ENCODE peak calls at places on chromosomes 13 and 19, in seven cellular contexts. C, H, Q, W, D, O and U are unnamed samples.

GRCh38 chr19:58511353-58512208 is at the start of gene SLC27A5:
- DNase-seq in C (no peak), H (no peak), Q (no peak), W (peak; percentile 61), D (no peak), O (no peak), U (no peak)

GRCh38 chr19:28960986-28961705 is 251.8 kb downstream of the UQCRFS1 start:
- DNase-seq in C (peak; percentile 51), H (no peak), Q (no peak), W (no peak), D (no peak), O (no peak), U (peak; percentile 40)

GRCh38 chr19:45780448-45781281 is 1.6 kb downstream of the DMPK start:
- DNase-seq in C (no peak), H (no peak), Q (peak; percentile 49), W (no peak), D (no peak), O (no peak), U (no peak)

GRCh38 chr13:63184693-63185092 is 1769.0 kb upstream of the PCDH20 start:
- DNase-seq in C (peak; percentile 24), H (peak; percentile 21), Q (no peak), W (no peak), D (no peak), O (no peak), U (peak; percentile 14)

GRCh38 chr19:2428756-2429711 is 1.6 kb upstream of the TIMM13 start:
- DNase-seq in C (no peak), H (no peak), Q (no peak), W (no peak), D (no peak), O (no peak), U (no peak)

GRCh38 chr19:50184196-50184595 is 19.2 kb upstream of the MYH14 start:
- DNase-seq in C (no peak), H (no peak), Q (no peak), W (no peak), D (no peak), O (no peak), U (no peak)

GRCh38 chr13:111047326-111047725 is 67.8 kb upstream of the ARHGEF7 start:
- DNase-seq in C (no peak), H (no peak), Q (no peak), W (no peak), D (no peak), O (no peak), U (no peak)

GRCh38 chr19:18086590-18087138 is at the start of gene IL12RB1:
- DNase-seq in C (no peak), H (no peak), Q (no peak), W (no peak), D (no peak), O (no peak), U (no peak)

GRCh38 chr19:45767410-45767880 is 1.6 kb downstream of the SIX5 start:
- DNase-seq in C (peak; percentile 38), H (peak; percentile 23), Q (peak; percentile 86), W (peak; percentile 53), D (no peak), O (no peak), U (peak; percentile 73)